ENCODE peak calls at places on chromosomes 4 and X, in six cellular contexts. H is fibroblast of mammary gland, L is HAP-1, I is kidney, F is A549, O is fibroblast of lung. D is an unnamed sample.

GRCh38 chr4:82500830-82501229 is 61.0 kb downstream of the TMEM150C start:
- DNase-seq in H (no peak), L (peak; percentile 99), I (no peak), F (no peak), O (no peak), D (no peak)

GRCh38 chrX:69424161-69424560 is 80.0 kb upstream of the NALF2 start:
- DNase-seq in H (peak; percentile 33), L (peak; percentile 36), I (no peak), F (no peak), O (peak; percentile 11), D (no peak)

GRCh38 chrX:148501121-148502066 is 977 bp downstream of the AFF2 start:
- DNase-seq in H (no peak), L (no peak), I (peak; percentile 67), F (peak; percentile 0), O (no peak), D (no peak)

GRCh38 chr4:108533876-108534275 is 86.5 kb upstream of the RPL34 start:
- DNase-seq in H (no peak), L (no peak), I (no peak), F (no peak), O (no peak), D (no peak)

GRCh38 chr4:87856816-87857215 is 24.0 kb downstream of the MEPE start:
- DNase-seq in H (no peak), L (no peak), I (no peak), F (no peak), O (no peak), D (no peak)

GRCh38 chr4:20418865-20419451 is 167.3 kb downstream of the SLIT2 start:
- DNase-seq in H (peak; percentile 82), L (peak; percentile 77), I (no peak), F (peak; percentile 6), O (peak; percentile 87), D (no peak)

GRCh38 chr4:173252024-173252935 is 81.9 kb downstream of the HMGB2 start:
- DNase-seq in H (peak; percentile 99), L (no peak), I (no peak), F (peak; percentile 10), O (peak; percentile 99), D (peak; percentile 89)

GRCh38 chrX:152930516-152930915 is 32.6 kb downstream of the ZNF185 start:
- DNase-seq in H (no peak), L (no peak), I (no peak), F (no peak), O (no peak), D (no peak)

GRCh38 chrX:153598541-153599191 is at the start of gene CCNQ:
- DNase-seq in H (peak; percentile 14), L (peak; percentile 31), I (peak; percentile 77), F (no peak), O (peak; percentile 10), D (no peak)

DNA sequence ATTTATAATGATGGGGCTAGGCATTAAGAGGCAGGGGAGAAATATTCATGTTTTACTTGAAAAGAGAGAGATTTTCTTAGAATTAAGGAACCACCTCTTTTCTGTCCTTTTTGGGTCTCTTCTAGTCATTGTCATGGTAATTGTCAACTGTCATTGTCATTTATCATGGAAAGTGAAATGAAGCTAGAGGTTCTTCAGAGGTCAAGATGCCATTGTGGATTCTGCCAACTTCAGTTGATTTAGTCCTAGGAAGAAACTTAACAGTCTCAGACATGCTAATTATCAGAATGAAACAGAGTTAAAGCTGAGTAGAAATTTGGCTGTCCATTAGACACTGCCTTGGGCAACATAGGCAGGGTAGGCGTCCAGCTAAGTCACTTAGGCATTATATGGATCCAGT is 796.1 kb upstream of the ADGRL3 start:
- DNase-seq in H (no peak), L (peak; percentile 91), I (no peak), F (no peak), O (no peak), D (no peak)
- H3K4me3 ChIP-seq in H (no peak overlapping the region), L (no peak overlapping the region), I (no peak overlapping the region), F (no peak overlapping the region), O (no peak overlapping the region), D (no peak overlapping the region)

GRCh38 chr4:47566975-47567374 is 81.9 kb downstream of the ATP10D start:
- DNase-seq in H (no peak), L (no peak), I (no peak), F (no peak), O (no peak), D (no peak)
- H3K4me3 ChIP-seq in H (no peak overlapping the region), L (no peak overlapping the region), I (no peak overlapping the region), F (no peak overlapping the region), O (no peak overlapping the region), D (no peak overlapping the region)

GRCh38 chrX:141175786-141176185 is 1.1 kb downstream of the LDOC1 start:
- DNase-seq in H (no peak), L (no peak), I (no peak), F (no peak), O (no peak), D (no peak)
- H3K4me3 ChIP-seq in H (peak overlapping the region; percentile 60), L (peak overlapping the region; percentile 75), I (peak overlapping the region; percentile 12), F (peak overlapping the region; percentile 67), O (peak overlapping the region; percentile 72), D (peak overlapping the region; percentile 68)

GRCh38 chrX:133984857-133985163 is 584 bp downstream of the GPC3 start:
- DNase-seq in H (no peak), L (peak; percentile 2), I (no peak), F (no peak), O (no peak), D (no peak)
- H3K4me3 ChIP-seq in H (no peak overlapping the region), L (peak overlapping the region; percentile 50), I (no peak overlapping the region), F (no peak overlapping the region), O (peak overlapping the region; percentile 38), D (no peak overlapping the region)